ENCODE peak calls at places on chromosomes 7 and 10, in four cellular contexts. T, Y, D and S are unnamed samples.

GRCh38 chr10:119759832-119760231 is 34.0 kb downstream of the INPP5F start:
- DNase-seq in D (no peak), T (no peak), Y (no peak), S (no peak)

GRCh38 chr10:98611432-98611831 is 164.7 kb upstream of the HPS1 start:
- DNase-seq in Y (no peak), T (no peak), D (no peak), S (no peak)

GRCh38 chr7:24637706-24638105 is 64.5 kb downstream of the PALS2 start:
- DNase-seq in T (no peak), D (no peak), Y (no peak), S (no peak)

GRCh38 chr10:11529276-11529675 is 82.2 kb downstream of the USP6NL start:
- DNase-seq in Y (no peak), D (no peak), T (no peak), S (no peak)

GRCh38 chr10:4981722-4982471 is 18.7 kb downstream of the AKR1C1 start:
- DNase-seq in Y (peak), D (peak), T (no peak), S (peak)

GRCh38 chr7:42493436-42494198 is 256.6 kb upstream of the GLI3 start:
- DNase-seq in Y (peak), T (no peak), D (peak), S (peak)

GRCh38 chr10:21495686-21496284 is 29.7 kb downstream of the SKIDA1 start:
- DNase-seq in Y (peak), D (peak), T (peak), S (peak)

GRCh38 chr7:23956769-23957556 is 246.9 kb downstream of the STK31 start:
- DNase-seq in Y (peak), T (no peak), D (no peak), S (no peak)

GRCh38 chr10:49161411-49161997 is 26.7 kb downstream of the TMEM273 start:
- DNase-seq in T (no peak), D (no peak), Y (peak), S (no peak)

DNA sequence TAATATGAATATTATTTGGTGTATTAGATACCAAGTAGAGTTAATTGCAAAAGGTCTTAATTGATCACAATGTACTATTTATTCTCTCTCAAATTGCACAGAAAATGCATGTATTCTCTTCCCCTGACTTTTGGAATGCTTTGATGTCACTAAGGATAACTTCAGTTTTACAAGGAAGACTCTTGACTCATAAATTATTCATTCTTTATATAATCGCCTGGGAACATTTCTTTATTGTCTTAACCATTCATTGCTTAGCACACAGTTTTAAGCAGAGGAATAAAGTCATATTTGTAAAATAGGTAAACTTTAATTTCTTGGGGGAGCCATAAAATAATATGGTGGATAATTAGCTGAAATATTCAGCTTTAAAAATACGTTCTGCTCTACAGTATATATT is 306.0 kb upstream of the TMEM229A start:
- DNase-seq in D (no peak), Y (no peak), T (no peak), S (no peak)
- TF ChIP-seq USF1 in D (no peak), Y (no peak), T (no peak), S (no peak)

GRCh38 chr7:8379264-8379663 is 54.1 kb upstream of the NXPH1 start:
- DNase-seq in Y (no peak), T (no peak), D (peak), S (no peak)
- TF ChIP-seq USF1 in Y (no peak), T (no peak), D (no peak), S (no peak)

DNA sequence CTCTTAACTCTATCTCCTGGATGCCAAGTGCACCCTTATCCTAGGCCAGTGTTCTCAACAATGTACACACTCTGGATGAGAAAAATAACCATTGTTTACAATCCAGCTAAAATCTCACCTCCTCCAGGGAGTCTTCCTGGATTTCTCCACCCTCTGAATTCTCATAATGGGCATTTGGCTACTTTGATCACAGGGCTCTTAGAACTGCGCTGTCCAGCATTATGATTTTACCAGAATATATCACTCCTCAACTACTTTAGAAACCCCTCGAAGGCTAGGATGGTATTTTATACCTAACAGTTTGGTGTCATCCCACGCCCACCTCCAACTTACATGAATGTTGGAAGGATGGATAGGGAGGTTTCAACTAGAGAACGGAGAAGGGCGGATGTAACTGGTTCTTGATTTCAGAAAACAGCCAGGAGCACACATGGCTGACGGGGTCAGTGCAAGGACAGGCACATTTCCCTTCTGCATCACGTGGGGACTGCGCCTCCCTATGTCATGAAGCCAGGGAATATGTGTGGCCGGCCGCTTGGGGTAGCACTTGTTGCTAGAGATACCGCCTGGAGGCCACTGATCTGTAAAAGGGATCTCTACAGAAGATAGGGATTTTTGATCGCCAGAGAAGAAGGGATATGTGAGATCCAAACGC is 1.2 kb upstream of the ATP6V0E2 start:
- DNase-seq in Y (peak), D (peak), T (no peak), S (peak)
- TF ChIP-seq USF1 in Y (peak), D (peak), T (peak), S (peak)

GRCh38 chr7:1592299-1592842 is 22.5 kb upstream of the PSMG3 start:
- DNase-seq in Y (no peak), T (no peak), D (peak), S (no peak)

GRCh38 chr7:1591876-1592275 is 22.0 kb upstream of the PSMG3 start:
- DNase-seq in Y (no peak), T (no peak), D (no peak), S (no peak)

GRCh38 chr7:1591396-1591795 is 21.6 kb upstream of the PSMG3 start:
- DNase-seq in D (peak), Y (no peak), T (no peak), S (no peak)

GRCh38 chr7:1590476-1590875 is 20.6 kb upstream of the PSMG3 start:
- DNase-seq in Y (no peak), T (no peak), D (no peak), S (no peak)

GRCh38 chr7:1590887-1591286 is 21.1 kb upstream of the PSMG3 start:
- DNase-seq in T (no peak), D (no peak), Y (no peak), S (no peak)
- TF ChIP-seq USF1 in T (no peak), D (no peak), Y (no peak), S (no peak)

GRCh38 chr10:102669206-102670064 is 25.2 kb downstream of the TRIM8 start:
- DNase-seq in T (no peak), Y (peak), D (peak), S (peak)

GRCh38 chr10:102670065-102670400 is 25.8 kb downstream of the TRIM8 start:
- DNase-seq in D (no peak), T (no peak), Y (no peak), S (no peak)

GRCh38 chr10:102673235-102673634 is 29.0 kb downstream of the TRIM8 start:
- DNase-seq in T (no peak), Y (no peak), D (no peak), S (no peak)

GRCh38 chr10:102672822-102673200 is 28.5 kb downstream of the TRIM8 start:
- DNase-seq in Y (no peak), D (peak), T (no peak), S (no peak)

GRCh38 chr10:102670871-102671434 is 26.7 kb downstream of the TRIM8 start:
- DNase-seq in D (peak), Y (peak), T (no peak), S (no peak)
- TF ChIP-seq USF1 in D (no peak), Y (no peak), T (no peak), S (no peak)

DNA sequence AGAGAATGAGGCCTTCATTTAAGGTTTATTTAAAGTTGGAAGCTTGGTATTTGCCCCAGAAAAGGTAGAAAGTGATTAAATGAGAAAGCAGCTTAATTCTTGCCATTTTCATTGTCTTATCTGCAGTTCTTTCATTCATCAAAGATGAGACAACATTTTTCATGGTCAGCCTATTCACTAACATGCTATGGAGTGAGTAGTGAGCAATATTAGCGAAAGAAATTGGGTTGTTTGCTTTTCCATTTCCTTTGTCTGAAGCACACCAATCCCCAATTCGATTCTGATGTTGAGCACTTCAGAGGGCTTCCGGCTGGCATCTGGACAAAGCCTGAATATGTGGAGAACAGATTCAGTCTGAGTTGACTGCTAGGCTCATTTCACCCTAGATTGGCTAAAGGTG is 317.2 kb downstream of the BBS9 start:
- DNase-seq in T (no peak), D (no peak), Y (no peak), S (no peak)
- TF ChIP-seq USF1 in T (no peak), D (no peak), Y (no peak), S (no peak)

DNA sequence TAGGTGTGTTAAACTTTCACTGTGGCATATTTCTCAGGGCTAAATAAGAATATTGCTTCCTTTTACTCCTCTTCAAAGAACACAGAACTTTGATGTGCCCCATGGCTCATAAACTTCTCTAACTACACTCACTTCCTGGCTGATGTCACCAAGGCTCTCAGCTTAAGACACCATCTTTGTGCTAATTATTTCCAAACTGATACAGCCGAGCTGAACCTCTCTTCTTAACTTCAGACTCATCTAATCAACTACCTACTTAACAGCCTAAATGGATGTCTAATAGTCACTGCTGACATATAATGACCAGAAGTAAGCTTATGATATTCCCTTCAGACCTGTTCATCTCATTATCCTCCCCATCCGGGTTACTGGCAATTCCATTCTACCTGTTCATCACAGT is 3.6 kb downstream of the C10orf67 start:
- DNase-seq in Y (no peak), D (no peak), T (no peak), S (no peak)
- TF ChIP-seq USF1 in Y (no peak), D (no peak), T (no peak), S (no peak)